ENCODE peak calls at places on chromosomes 16 and 17, in five cellular contexts. K is SK-N-SH, P is MM.1S, V is neural progenitor cell, R is OCI-LY7. N is an unnamed sample.

GRCh38 chr17:62925267-62925836 is 40.7 kb upstream of the TANC2 start:
- DNase-seq in R (no peak), V (no peak), P (no peak), K (no peak), N (no peak)

GRCh38 chr17:50203086-50203485 is 1.7 kb upstream of the COL1A1 start:
- DNase-seq in K (no peak), V (no peak), R (no peak), P (no peak), N (no peak)

GRCh38 chr17:3693829-3694231 is 2.1 kb downstream of the P2RX5 start:
- DNase-seq in V (no peak), R (peak; percentile 67), P (peak; percentile 24), K (no peak), N (no peak)

GRCh38 chr17:55524440-55525220 is 13.4 kb upstream of the SMIM36 start:
- DNase-seq in K (no peak), R (no peak), P (no peak), V (no peak), N (no peak)

GRCh38 chr17:43381621-43382020 is 17.2 kb upstream of the ARL4D start:
- DNase-seq in P (no peak), R (no peak), V (no peak), K (no peak), N (no peak)

GRCh38 chr16:7206469-7206868 is 126.2 kb upstream of the RBFOX1 start:
- DNase-seq in R (no peak), V (no peak), K (no peak), P (no peak), N (no peak)

GRCh38 chr17:40598021-40598927 is 33.0 kb upstream of the CCR7 start:
- DNase-seq in R (no peak), K (no peak), V (no peak), P (no peak), N (no peak)

GRCh38 chr17:73653810-73654209 is 9.6 kb upstream of the SDK2 start:
- DNase-seq in P (no peak), K (no peak), R (no peak), V (no peak), N (no peak)

GRCh38 chr16:53053967-53054669 is 673 bp upstream of the CHD9 start:
- DNase-seq in R (peak; percentile 57), P (peak; percentile 48), K (peak; percentile 50), V (no peak), N (peak; percentile 34)

GRCh38 chr16:25140459-25140858 is 28.9 kb downstream of the LCMT1 start:
- DNase-seq in V (no peak), P (no peak), R (no peak), K (no peak), N (no peak)

GRCh38 chr17:81429813-81430510 is 34.7 kb downstream of the BAHCC1 start:
- DNase-seq in V (peak; percentile 83), K (peak; percentile 92), P (no peak), R (no peak), N (peak; percentile 66)

GRCh38 chr17:60091908-60092331 is 13.2 kb upstream of the HEATR6 start:
- DNase-seq in V (no peak), P (no peak), K (no peak), R (no peak), N (no peak)

GRCh38 chr17:1956134-1956533 is 69.0 kb downstream of the RTN4RL1 start:
- DNase-seq in P (no peak), V (no peak), R (no peak), K (no peak), N (no peak)

GRCh38 chr17:61463068-61463980 is 11.1 kb downstream of the TBX4 start:
- DNase-seq in K (no peak), V (no peak), P (no peak), R (no peak), N (no peak)

GRCh38 chr17:31593806-31594205 is 202.3 kb downstream of the RAB11FIP4 start:
- DNase-seq in R (no peak), V (no peak), K (no peak), P (no peak), N (no peak)

GRCh38 chr17:50841277-50841948 is 6.0 kb downstream of the WFIKKN2 start:
- DNase-seq in R (no peak), K (no peak), P (no peak), V (no peak), N (no peak)

GRCh38 chr17:49201481-49201927 is 8.9 kb downstream of the GNGT2 start:
- DNase-seq in P (no peak), K (no peak), V (no peak), R (no peak), N (no peak)
- TF ChIP-seq EZH2phosphoT487 in P (no peak), K (no peak), V (no peak), R (no peak), N (no peak)

DNA sequence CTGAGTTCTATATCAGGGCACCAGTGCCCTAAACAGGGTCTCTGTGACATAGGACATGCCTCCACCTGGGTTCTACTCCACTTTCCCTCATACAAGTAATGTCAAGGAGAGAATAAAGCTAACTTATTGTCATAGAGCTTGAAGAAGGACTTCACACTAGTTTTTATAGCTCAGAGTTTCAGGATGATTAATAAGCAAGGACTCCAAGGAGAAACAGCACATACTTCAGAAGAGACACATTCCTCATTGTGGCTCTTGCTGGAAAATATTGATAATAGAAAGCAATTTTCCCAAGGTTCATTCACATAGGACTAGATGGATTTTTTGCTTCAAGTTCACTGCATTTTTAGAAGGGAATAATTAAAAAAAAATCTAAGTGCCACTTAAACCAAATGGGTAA is 133.3 kb downstream of the CA10 start:
- DNase-seq in K (no peak), P (no peak), V (no peak), R (no peak), N (no peak)
- TF ChIP-seq EZH2phosphoT487 in K (no peak), P (no peak), V (no peak), R (no peak), N (no peak)

GRCh38 chr17:77803726-77804125 is 154.8 kb upstream of the TNRC6C start:
- DNase-seq in V (no peak), K (no peak), P (no peak), R (no peak), N (no peak)
- TF ChIP-seq EZH2phosphoT487 in V (no peak), K (no peak), P (no peak), R (no peak), N (no peak)

DNA sequence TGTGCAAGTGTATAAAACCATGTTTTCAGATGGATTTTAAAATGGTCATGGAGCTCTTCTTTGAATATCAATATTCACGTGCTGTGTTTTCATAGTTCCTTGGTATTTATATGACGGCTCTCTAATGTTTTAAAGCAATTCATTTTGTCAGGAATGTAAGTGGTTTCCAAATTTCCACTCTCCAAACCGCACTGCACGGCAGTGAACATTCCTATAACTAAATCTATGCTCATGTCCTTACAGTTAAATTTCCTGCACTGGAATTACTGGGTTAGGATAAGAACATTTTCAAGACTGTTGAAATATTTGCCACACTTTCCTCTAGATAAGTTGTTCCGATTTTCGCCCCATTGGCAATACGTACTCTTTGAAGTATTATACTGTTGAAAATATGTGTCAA is 398.9 kb downstream of the PMP22 start:
- DNase-seq in R (no peak), K (no peak), P (no peak), V (no peak), N (no peak)
- TF ChIP-seq EZH2phosphoT487 in R (no peak), K (no peak), P (no peak), V (no peak), N (no peak)

GRCh38 chr16:2963074-2963610 is 933 bp upstream of the KREMEN2 start:
- DNase-seq in V (peak; percentile 54), R (no peak), K (no peak), P (no peak), N (peak; percentile 39)
- TF ChIP-seq EZH2phosphoT487 in V (no peak), R (no peak), K (no peak), P (no peak), N (peak; percentile 13)

N was measured in hepatocyte.